ENCODE peak calls at places on chromosome 3, in seven cellular contexts. J, D, W, B, H, P and L are unnamed samples.

GRCh38 chr3:48130321-48130881 is 57.8 kb downstream of the CDC25A start:
- DNase-seq in H (peak), J (peak), W (peak), B (peak), P (peak), D (peak), L (peak)

GRCh38 chr3:25653322-25653721 is 11.4 kb downstream of the TOP2B start:
- DNase-seq in P (no peak), B (no peak), D (no peak), H (no peak), J (no peak), W (no peak), L (no peak)

GRCh38 chr3:122247087-122247824 is 63.8 kb downstream of the CASR start:
- DNase-seq in B (no peak), D (no peak), H (no peak), J (no peak), W (no peak), P (no peak), L (no peak)

GRCh38 chr3:170410428-170411029 is 8.1 kb upstream of the CLDN11 start:
- DNase-seq in D (no peak), W (peak), P (peak), B (no peak), H (peak), J (no peak), L (peak)

GRCh38 chr3:127753898-127754410 is 68.4 kb downstream of the MGLL start:
- DNase-seq in D (no peak), B (no peak), J (no peak), H (no peak), W (no peak), P (no peak), L (peak)

GRCh38 chr3:161266731-161267150 is 45.6 kb downstream of the NMD3 start:
- DNase-seq in B (peak), P (peak), H (peak), W (peak), J (no peak), D (peak), L (no peak)

GRCh38 chr3:10596746-10597448 is 91.5 kb upstream of the ATP2B2 start:
- DNase-seq in H (no peak), P (no peak), J (no peak), D (no peak), W (no peak), B (no peak), L (no peak)

GRCh38 chr3:179323197-179323901 is 518 bp downstream of the ZNF639 start:
- DNase-seq in P (peak), H (peak), B (peak), W (peak), D (no peak), J (peak), L (peak)

GRCh38 chr3:58332575-58333179 is at the start of gene PXK:
- DNase-seq in H (peak), W (peak), B (peak), P (peak), D (no peak), J (peak), L (peak)

GRCh38 chr3:49098429-49098828 is 4.6 kb upstream of the QRICH1 start:
- DNase-seq in P (peak), H (no peak), B (peak), J (peak), D (no peak), W (peak), L (no peak)

GRCh38 chr3:126668450-126669401 is 13.8 kb upstream of the TXNRD3 start:
- DNase-seq in D (no peak), J (no peak), W (no peak), H (no peak), P (no peak), B (no peak), L (no peak)

GRCh38 chr3:149393355-149394165 is 16.1 kb upstream of the TM4SF1 start:
- DNase-seq in P (peak), W (peak), B (peak), J (peak), D (peak), H (peak), L (peak)

GRCh38 chr3:133779626-133780203 is 25.9 kb upstream of the SRPRB start:
- DNase-seq in D (no peak), H (no peak), P (no peak), W (no peak), B (no peak), J (no peak), L (no peak)

GRCh38 chr3:134355416-134355815 is 18.8 kb downstream of the AMOTL2 start:
- DNase-seq in J (no peak), W (no peak), D (no peak), B (no peak), H (peak), P (no peak), L (no peak)

GRCh38 chr3:169535584-169535983 is 127.9 kb downstream of the MECOM start:
- DNase-seq in P (no peak), J (no peak), D (no peak), B (no peak), H (no peak), W (no peak), L (no peak)

GRCh38 chr3:87335931-87336330 is 59.5 kb upstream of the POU1F1 start:
- DNase-seq in J (no peak), H (no peak), P (no peak), D (no peak), B (no peak), W (no peak), L (no peak)

GRCh38 chr3:187107989-187108388 is 31.3 kb downstream of the RPL39L start:
- DNase-seq in W (no peak), H (peak), J (no peak), D (no peak), B (no peak), P (no peak), L (no peak)

GRCh38 chr3:154758109-154758868 is 321.8 kb upstream of the MME start:
- DNase-seq in D (no peak), W (peak), J (no peak), P (peak), B (peak), H (peak), L (no peak)

GRCh38 chr3:42277676-42278075 is 11.7 kb upstream of the CCK start:
- DNase-seq in J (no peak), D (no peak), P (no peak), W (no peak), H (no peak), B (no peak), L (no peak)

GRCh38 chr3:9351709-9352126 is 11.1 kb upstream of the THUMPD3 start:
- DNase-seq in W (no peak), P (no peak), B (no peak), H (no peak), J (peak), D (no peak), L (no peak)

GRCh38 chr3:69699183-69699582 is 40.1 kb upstream of the MITF start:
- DNase-seq in W (no peak), J (no peak), D (no peak), B (peak), P (peak), H (no peak), L (no peak)

GRCh38 chr3:58116161-58116955 is 94.4 kb downstream of the DNASE1L3 start:
- DNase-seq in J (no peak), H (no peak), W (no peak), D (no peak), B (no peak), P (no peak), L (peak)

GRCh38 chr3:146709969-146710368 is 104.8 kb upstream of the PLSCR5 start:
- DNase-seq in D (no peak), H (peak), W (peak), P (peak), J (no peak), B (no peak), L (no peak)

GRCh38 chr3:52697622-52697946 is 8.0 kb downstream of the GLT8D1 start:
- DNase-seq in J (no peak), H (no peak), D (no peak), W (no peak), P (peak), B (no peak), L (no peak)

GRCh38 chr3:70383360-70383831 is 71.0 kb upstream of the MDFIC2 start:
- DNase-seq in J (no peak), D (no peak), H (no peak), W (no peak), P (no peak), B (no peak), L (peak)

GRCh38 chr3:164533275-164533674 is 545.0 kb downstream of the SI start:
- DNase-seq in H (no peak), W (no peak), B (no peak), J (no peak), P (no peak), D (no peak), L (no peak)

GRCh38 chr3:5330152-5330810 is 142.8 kb downstream of the EDEM1 start:
- DNase-seq in H (peak), B (peak), P (no peak), W (peak), J (no peak), D (peak), L (no peak)

GRCh38 chr3:105415981-105416380 is 49.3 kb downstream of the ALCAM start:
- DNase-seq in J (no peak), W (no peak), B (peak), D (no peak), P (no peak), H (peak), L (no peak)
- TF ChIP-seq CTCF in J (no peak), W (no peak), B (no peak), D (no peak), P (no peak), H (no peak), L (no peak)

GRCh38 chr3:167487556-167487955 is 13.7 kb upstream of the SERPINI2 start:
- DNase-seq in P (no peak), W (peak), D (no peak), B (no peak), J (no peak), H (no peak), L (no peak)

GRCh38 chr3:167489571-167489970 is 15.7 kb upstream of the SERPINI2 start:
- DNase-seq in D (no peak), H (no peak), B (no peak), W (no peak), J (no peak), P (no peak), L (no peak)

GRCh38 chr3:167497903-167498302 is 24.1 kb upstream of the SERPINI2 start:
- DNase-seq in W (no peak), J (no peak), P (no peak), B (no peak), D (no peak), H (no peak), L (no peak)

GRCh38 chr3:167491626-167492025 is 17.8 kb upstream of the SERPINI2 start:
- DNase-seq in P (no peak), B (no peak), H (no peak), J (no peak), D (no peak), W (no peak), L (no peak)

GRCh38 chr3:167493240-167493639 is 19.4 kb upstream of the SERPINI2 start:
- DNase-seq in J (peak), P (no peak), H (no peak), W (peak), D (no peak), B (no peak), L (no peak)
- TF ChIP-seq CTCF in J (peak), P (no peak), H (no peak), W (peak), D (peak), B (peak), L (no peak)

DNA sequence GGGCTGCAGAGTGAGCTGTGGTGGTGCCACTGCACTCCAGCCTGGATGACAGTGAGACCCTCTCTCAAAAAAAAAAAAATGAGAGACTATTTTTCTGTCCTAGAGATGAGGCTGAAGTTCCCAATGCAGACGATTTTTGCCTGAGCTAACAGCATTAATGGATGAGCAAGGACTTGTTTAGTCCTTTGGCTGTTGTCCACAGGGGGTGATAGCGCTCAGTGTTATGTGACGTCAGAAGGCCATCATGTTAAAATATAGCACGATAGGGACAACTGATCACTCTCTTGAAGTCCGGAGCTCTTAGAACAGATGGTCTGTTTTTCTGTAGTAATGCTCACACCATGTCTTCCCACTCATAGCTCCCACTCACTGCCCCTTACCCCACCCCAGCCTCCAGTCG is 6.8 kb downstream of the TRNT1 start:
- DNase-seq in P (no peak), D (no peak), H (no peak), W (peak), B (no peak), J (no peak), L (no peak)
- TF ChIP-seq CTCF in P (no peak), D (no peak), H (no peak), W (no peak), B (no peak), J (no peak), L (no peak)

DNA sequence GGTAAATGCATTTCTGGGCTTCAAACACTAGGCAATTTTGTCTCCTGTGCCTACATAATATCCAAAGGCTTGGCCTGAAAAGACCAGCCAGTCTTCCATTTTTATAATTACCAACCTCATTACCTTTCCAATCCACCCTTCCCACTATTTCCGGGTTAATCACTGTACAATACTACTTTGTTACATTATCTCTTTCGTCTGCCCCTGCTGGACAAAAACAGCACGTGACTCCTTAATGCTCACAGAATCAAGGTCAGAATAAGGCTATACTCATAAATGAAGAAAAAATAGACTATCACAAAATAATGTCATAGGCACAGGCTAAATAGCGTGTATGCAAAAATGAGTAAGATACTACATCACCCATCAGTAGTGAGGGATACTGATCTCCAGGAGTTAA is 40.1 kb downstream of the ABI3BP start:
- DNase-seq in D (no peak), B (no peak), J (no peak), P (no peak), W (no peak), H (no peak), L (no peak)
- TF ChIP-seq CTCF in D (peak), B (no peak), J (no peak), P (no peak), W (peak), H (no peak), L (no peak)

DNA sequence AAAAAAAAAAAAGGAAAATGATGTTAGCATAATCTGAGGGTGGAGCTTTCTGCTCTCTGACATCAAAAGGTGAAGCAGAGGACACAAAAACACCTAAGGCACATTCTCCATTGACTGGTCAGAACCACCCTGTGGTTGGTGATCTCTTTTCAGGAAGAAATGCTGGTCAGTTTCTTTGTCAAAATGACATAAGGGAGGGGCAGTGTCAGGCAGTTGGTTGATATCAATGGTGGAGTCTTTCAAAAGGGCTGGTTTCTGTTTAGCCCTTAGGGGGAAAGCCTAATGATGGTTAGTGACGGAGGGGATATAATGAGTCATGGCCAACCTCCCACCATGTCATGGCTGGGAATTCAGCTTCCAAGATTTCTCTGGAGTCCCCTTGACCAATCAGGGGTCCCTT is 185.9 kb upstream of the GBE1 start:
- DNase-seq in H (no peak), P (no peak), B (no peak), J (no peak), D (no peak), W (no peak), L (no peak)
- TF ChIP-seq CTCF in H (no peak), P (no peak), B (no peak), J (no peak), D (no peak), W (no peak), L (no peak)

GRCh38 chr3:38496131-38496910 is at the start of gene EXOG:
- DNase-seq in B (peak), D (peak), P (peak), H (peak), J (peak), W (peak), L (peak)
- TF ChIP-seq CTCF in B (peak), D (peak), P (peak), H (peak), J (peak), W (peak), L (peak)